ENCODE peak calls at places on chromosomes 1 and 21, in ten cellular contexts. J is stimulated activated CD8-positive, alpha-beta memory T cell treated with anti-CD3 and anti-CD28 coated beads, Interleukin-15, amount 100 ng/mL, for 4 hours; G is SK-N-SH; M is cardiac muscle cell; R is A549; I is A172; D is uterus; W is G401; K is HS-27A; Q is GM19239. N is an unnamed sample.

GRCh38 chr21:43613755-43614638 is 45.3 kb downstream of the HSF2BP start:
- DNase-seq in J (no peak), I (no peak), R (no peak), K (no peak), D (no peak), Q (peak; percentile 34), M (no peak), G (no peak), W (no peak), N (no peak)

GRCh38 chr1:100134872-100135271 is 1.9 kb downstream of the TRMT13 start:
- DNase-seq in W (no peak), K (no peak), G (no peak), J (no peak), M (no peak), R (no peak), I (no peak), Q (no peak), D (no peak), N (no peak)

GRCh38 chr1:162905759-162906158 is 44.8 kb upstream of the CCDC190 start:
- DNase-seq in Q (no peak), K (no peak), M (no peak), J (no peak), G (no peak), I (peak; percentile 86), R (peak; percentile 14), D (no peak), W (no peak), N (no peak)

GRCh38 chr1:184854456-184855180 is 100.0 kb upstream of the EDEM3 start:
- DNase-seq in K (no peak), R (no peak), I (no peak), W (peak; percentile 85), M (no peak), J (no peak), D (no peak), G (no peak), Q (no peak), N (no peak)

GRCh38 chr1:11761988-11762406 is at the start of gene C1orf167:
- DNase-seq in Q (no peak), D (no peak), J (no peak), M (peak; percentile 48), W (no peak), I (no peak), K (no peak), R (no peak), G (no peak), N (peak; percentile 19)

GRCh38 chr1:212485895-212486590 is 53.3 kb downstream of the NENF start:
- DNase-seq in M (peak; percentile 17), J (no peak), G (peak; percentile 39), W (no peak), I (peak; percentile 98), D (no peak), K (peak; percentile 64), R (peak; percentile 97), Q (no peak), N (peak; percentile 74)

GRCh38 chr1:199155166-199156033 is 516.6 kb downstream of the PTPRC start:
- DNase-seq in K (no peak), W (no peak), D (no peak), J (no peak), M (no peak), I (no peak), G (no peak), Q (no peak), R (no peak), N (no peak)

GRCh38 chr1:30117685-30118084 is 605.7 kb downstream of the MATN1 start:
- DNase-seq in W (no peak), Q (no peak), G (no peak), K (no peak), M (no peak), J (no peak), D (no peak), I (no peak), R (peak; percentile 5), N (no peak)

GRCh38 chr1:198267921-198268320 is 111.1 kb downstream of the NEK7 start:
- DNase-seq in D (no peak), M (no peak), W (no peak), Q (no peak), R (no peak), I (peak; percentile 85), J (no peak), K (peak; percentile 62), G (no peak), N (no peak)

GRCh38 chr1:40833979-40834378 is 28.2 kb downstream of the CITED4 start:
- DNase-seq in W (no peak), D (no peak), K (no peak), Q (no peak), R (no peak), I (no peak), J (no peak), G (no peak), M (no peak), N (no peak)

GRCh38 chr1:85289207-85289847 is 12.9 kb upstream of the BCL10 start:
- DNase-seq in M (no peak), J (no peak), K (peak; percentile 92), I (peak; percentile 85), D (no peak), R (peak; percentile 64), G (no peak), Q (no peak), W (no peak), N (no peak)

GRCh38 chr1:34914958-34915357 is 14.5 kb downstream of the DLGAP3 start:
- DNase-seq in D (no peak), G (no peak), W (no peak), K (no peak), Q (no peak), M (no peak), I (no peak), J (no peak), R (no peak), N (no peak)

GRCh38 chr21:27807596-27807995 is 840.7 kb upstream of the ADAMTS5 start:
- DNase-seq in I (peak; percentile 28), K (no peak), Q (no peak), R (no peak), D (peak; percentile 63), G (no peak), M (no peak), W (no peak), J (no peak), N (no peak)

GRCh38 chr1:25743164-25744139 is 56.5 kb upstream of the SELENON start:
- DNase-seq in K (no peak), I (peak; percentile 40), G (no peak), R (no peak), W (no peak), J (no peak), M (no peak), Q (no peak), D (peak; percentile 87), N (peak; percentile 80)

GRCh38 chr21:25867041-25867440 is 132.3 kb downstream of the GABPA start:
- DNase-seq in G (peak; percentile 22), M (no peak), Q (no peak), D (no peak), W (no peak), I (no peak), J (no peak), R (no peak), K (no peak), N (no peak)

GRCh38 chr1:37931148-37931492 is 15.7 kb downstream of the INPP5B start:
- DNase-seq in R (no peak), M (no peak), W (no peak), G (no peak), I (no peak), Q (no peak), D (no peak), J (no peak), K (no peak), N (no peak)

GRCh38 chr1:217188280-217189235 is 442.3 kb downstream of the GPATCH2 start:
- DNase-seq in W (no peak), J (no peak), G (no peak), K (no peak), M (peak; percentile 21), D (no peak), Q (no peak), R (no peak), I (no peak), N (no peak)

GRCh38 chr1:170471310-170471839 is 60.6 kb upstream of the GORAB start:
- DNase-seq in D (no peak), R (no peak), W (no peak), I (no peak), M (no peak), Q (no peak), J (no peak), G (no peak), K (no peak), N (no peak)